ENCODE peak calls at places on chromosomes 3 and 15, in six cellular contexts. B is esophagus squamous epithelium, P is fibroblast of lung, F is cardiac fibroblast, I is fibroblast of the aortic adventitia, S is stomach. H is an unnamed sample.

GRCh38 chr3:93994056-93994455 is 14.1 kb downstream of the ARL13B start:
- DNase-seq in S (no peak), I (no peak), F (peak; percentile 13), B (no peak), P (peak; percentile 30), H (no peak)

GRCh38 chr3:24299236-24299635 is 195.4 kb downstream of the THRB start:
- DNase-seq in S (no peak), B (no peak), P (peak; percentile 28), I (peak; percentile 49), F (peak; percentile 55), H (no peak)

GRCh38 chr3:178095522-178095921 is 440.7 kb upstream of the KCNMB2 start:
- DNase-seq in B (no peak), S (no peak), F (no peak), P (no peak), I (no peak), H (no peak)

GRCh38 chr3:194632983-194633348 is 253 bp downstream of the TMEM44 start:
- DNase-seq in S (no peak), B (no peak), I (no peak), P (peak; percentile 40), F (no peak), H (no peak)

GRCh38 chr3:12317914-12318313 is 29.0 kb downstream of the PPARG start:
- DNase-seq in B (no peak), I (no peak), S (no peak), P (no peak), F (no peak), H (no peak)

GRCh38 chr3:64437126-64437525 is 211.9 kb upstream of the PRICKLE2 start:
- DNase-seq in B (no peak), I (no peak), F (no peak), S (no peak), P (no peak), H (no peak)

GRCh38 chr3:151926956-151927355 is 53.5 kb downstream of the SUCNR1 start:
- DNase-seq in S (no peak), F (no peak), I (peak; percentile 87), B (no peak), P (peak; percentile 88), H (peak; percentile 72)

GRCh38 chr3:184234224-184234623 is 4.8 kb downstream of the VWA5B2 start:
- DNase-seq in S (peak; percentile 65), P (peak; percentile 83), I (peak; percentile 80), B (no peak), F (peak; percentile 84), H (peak; percentile 45)

GRCh38 chr3:153244961-153245360 is 82.9 kb downstream of the RAP2B start:
- DNase-seq in F (peak; percentile 33), B (no peak), I (peak; percentile 64), P (no peak), S (no peak), H (no peak)

GRCh38 chr3:153835540-153835939 is 285.6 kb upstream of the ARHGEF26 start:
- DNase-seq in I (no peak), B (no peak), S (no peak), F (no peak), P (no peak), H (no peak)

GRCh38 chr3:1131156-1131555 is 38.3 kb downstream of the CNTN6 start:
- DNase-seq in P (no peak), B (no peak), I (no peak), S (no peak), F (no peak), H (no peak)

GRCh38 chr15:26179906-26180305 is 316.8 kb upstream of the ATP10A start:
- DNase-seq in F (no peak), I (no peak), S (no peak), P (no peak), B (no peak), H (no peak)

GRCh38 chr3:49563040-49563578 is 8.8 kb downstream of the BSN start:
- DNase-seq in B (no peak), I (no peak), S (no peak), P (no peak), F (no peak), H (no peak)

GRCh38 chr15:69808756-69809155 is 289.0 kb downstream of the TLE3 start:
- DNase-seq in B (no peak), F (peak; percentile 53), I (no peak), S (no peak), P (no peak), H (peak; percentile 14)

GRCh38 chr15:48790716-48791115 is 20.2 kb downstream of the CEP152 start:
- DNase-seq in P (peak; percentile 60), F (no peak), I (peak; percentile 62), B (no peak), S (no peak), H (no peak)

GRCh38 chr3:12194209-12194608 is 35.5 kb upstream of the TIMP4 start:
- DNase-seq in I (peak; percentile 91), P (peak; percentile 93), B (no peak), S (no peak), F (peak; percentile 94), H (peak; percentile 82)

GRCh38 chr3:62374375-62374876 is 1.1 kb upstream of the FEZF2 start:
- DNase-seq in B (no peak), S (no peak), P (peak; percentile 26), F (no peak), I (peak; percentile 35), H (no peak)
- H3K4me3 ChIP-seq in B (peak overlapping the region; percentile 50), S (peak overlapping the region; percentile 33), P (peak overlapping the region; percentile 46), F (peak overlapping the region; percentile 28), I (peak overlapping the region; percentile 55), H (peak overlapping the region; percentile 32)

GRCh38 chr15:56887782-56888127 is 30.7 kb upstream of the TCF12 start:
- DNase-seq in B (no peak), S (no peak), P (no peak), F (no peak), I (no peak), H (no peak)

GRCh38 chr15:56883088-56883487 is 35.4 kb upstream of the TCF12 start:
- DNase-seq in S (no peak), P (no peak), B (no peak), I (no peak), F (no peak), H (no peak)

GRCh38 chr15:56890038-56890437 is 28.4 kb upstream of the TCF12 start:
- DNase-seq in S (no peak), P (no peak), I (no peak), B (no peak), F (no peak), H (no peak)

GRCh38 chr15:56886450-56886856 is 32.0 kb upstream of the TCF12 start:
- DNase-seq in B (no peak), S (no peak), F (no peak), I (no peak), P (no peak), H (no peak)

DNA sequence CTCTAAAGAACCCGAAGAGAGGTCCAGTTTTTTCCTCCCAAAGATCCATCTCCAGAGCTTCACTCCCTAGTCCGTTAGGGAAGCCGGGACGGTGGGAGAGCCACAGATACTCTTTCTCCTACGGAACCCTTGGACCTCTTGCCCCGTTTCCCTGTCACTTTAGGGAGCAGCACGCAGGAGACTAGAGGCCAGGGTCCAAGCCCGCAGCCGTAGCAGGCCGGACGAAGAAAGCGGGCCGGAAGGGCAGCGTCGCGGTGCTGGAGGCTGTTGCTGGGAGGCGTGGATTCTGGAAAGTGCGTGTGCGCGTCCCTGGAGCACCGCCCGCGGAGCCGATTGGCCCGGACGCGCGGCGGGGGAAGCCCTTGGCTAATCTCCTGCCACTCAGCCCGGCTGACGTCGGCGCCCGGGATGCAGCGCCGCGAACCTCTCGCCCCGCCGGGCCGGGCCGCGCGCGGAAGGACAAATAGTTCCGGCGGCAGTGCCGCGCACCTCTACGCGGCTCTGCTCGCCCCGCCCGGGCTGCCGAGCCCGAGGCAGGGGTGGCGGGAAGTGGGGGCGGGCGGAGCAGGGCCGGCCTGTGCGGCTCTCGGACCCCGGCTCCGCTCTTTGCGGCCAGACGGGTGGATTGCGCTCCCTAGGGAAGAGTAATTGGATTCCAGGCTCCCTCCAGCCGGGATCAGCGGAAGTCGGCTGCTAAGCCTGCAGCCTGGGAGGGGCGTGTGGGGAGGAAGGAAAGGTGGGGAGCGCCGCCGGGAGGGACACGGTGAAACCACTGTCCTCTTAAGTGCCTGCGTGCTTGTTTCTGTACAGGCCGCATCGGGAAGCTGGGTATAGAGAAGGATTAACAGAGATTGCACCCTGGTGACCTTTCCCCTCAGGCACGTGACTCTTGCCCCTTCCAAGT is 31.3 kb upstream of the TCF12 start:
- DNase-seq in F (peak; percentile 99), I (peak; percentile 95), S (peak; percentile 95), P (peak; percentile 98), B (peak; percentile 33), H (peak; percentile 89)
- TF ChIP-seq CTCF in F (no peak), I (no peak), S (no peak), P (no peak), B (peak; percentile 7), H (peak; percentile 6)

DNA sequence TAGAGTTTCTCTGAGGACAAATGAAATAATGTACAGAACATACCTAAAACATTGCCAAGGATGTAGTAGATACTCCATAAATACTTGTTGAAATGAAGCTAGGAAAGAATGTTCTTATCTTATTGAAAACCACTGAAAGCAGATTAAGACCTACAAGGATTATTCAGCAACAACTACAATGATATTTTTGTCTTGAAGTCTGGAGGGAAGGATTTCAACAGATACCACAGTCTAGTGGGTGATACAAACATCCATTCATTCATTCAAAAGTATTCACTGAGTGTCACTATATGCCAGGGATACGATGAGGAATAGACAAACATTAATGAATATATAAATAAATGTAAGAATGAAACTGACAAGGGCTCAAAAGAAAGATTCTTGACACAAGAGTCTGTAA is 74.7 kb upstream of the THBS1 start:
- DNase-seq in F (peak; percentile 58), S (no peak), P (peak; percentile 91), B (no peak), I (peak; percentile 83), H (no peak)
- H3K4me3 ChIP-seq in F (no peak overlapping the region), S (no peak overlapping the region), P (no peak overlapping the region), B (no peak overlapping the region), I (no peak overlapping the region), H (no peak overlapping the region)

GRCh38 chr15:62847900-62848489 is 194.6 kb upstream of the TPM1 start:
- DNase-seq in S (peak; percentile 65), P (peak; percentile 50), F (peak; percentile 50), B (no peak), I (peak; percentile 53), H (no peak)
- TF ChIP-seq CTCF in S (no peak), P (peak; percentile 49), F (peak; percentile 61), B (peak; percentile 55), I (peak; percentile 57), H (peak; percentile 68)

H was measured in AG09309.